ENCODE peak calls at places on chromosomes 4 and X, in ten cellular contexts. P is K562, E is transverse colon, Q is HCT116, L is stomach, J is sigmoid colon, I is prostate gland, V is suprapubic skin, U is HepG2, Z is GM23338. Y is an unnamed sample.

GRCh38 chr4:122602277-122603142 is 18.4 kb downstream of the IL21 start:
- DNase-seq in Z (peak; percentile 73), J (no peak), I (peak; percentile 8), U (peak; percentile 36), V (no peak), E (no peak), P (peak; percentile 20), Q (peak; percentile 49), L (no peak), Y (no peak)

GRCh38 chr4:187415227-187415626 is 580.3 kb upstream of the ZFP42 start:
- DNase-seq in J (no peak), Q (no peak), V (no peak), Z (no peak), I (no peak), L (no peak), P (no peak), E (no peak), U (no peak), Y (no peak)

GRCh38 chr4:83112239-83112638 is 2.3 kb downstream of the PLAC8 start:
- DNase-seq in J (no peak), U (peak; percentile 12), V (no peak), I (no peak), P (no peak), E (peak; percentile 21), Z (no peak), Q (no peak), L (no peak), Y (no peak)

GRCh38 chrX:19152762-19153161 is 30.5 kb upstream of the ADGRG2 start:
- DNase-seq in V (no peak), P (no peak), U (no peak), L (no peak), Q (no peak), E (no peak), I (no peak), Z (no peak), J (no peak), Y (no peak)

GRCh38 chrX:2385224-2385623 is 115.6 kb downstream of the DHRSX start:
- DNase-seq in Q (peak; percentile 69), U (no peak), L (no peak), E (no peak), Z (no peak), P (no peak), I (no peak), J (no peak), V (no peak), Y (no peak)

GRCh38 chr4:56099378-56099786 is 150.6 kb downstream of the CEP135 start:
- DNase-seq in E (no peak), P (no peak), Q (no peak), L (no peak), U (no peak), I (no peak), J (no peak), Z (no peak), V (no peak), Y (no peak)

GRCh38 chr4:4574052-4574451 is 32.2 kb upstream of the STX18 start:
- DNase-seq in U (no peak), Q (no peak), E (peak; percentile 16), J (no peak), I (no peak), L (no peak), Z (no peak), V (no peak), P (no peak), Y (no peak)

GRCh38 chr4:176443117-176443516 is 123.4 kb downstream of the SPCS3 start:
- DNase-seq in I (no peak), E (no peak), L (no peak), J (no peak), V (no peak), Z (no peak), P (no peak), U (no peak), Q (peak; percentile 56), Y (no peak)

GRCh38 chr4:120973207-120973606 is 50.7 kb upstream of the PRDM5 start:
- DNase-seq in E (no peak), U (no peak), L (no peak), V (no peak), P (no peak), I (no peak), Q (no peak), Z (no peak), J (no peak), Y (no peak)

GRCh38 chr4:29459926-29460325 is 1260.2 kb upstream of the PCDH7 start:
- DNase-seq in I (no peak), U (no peak), J (no peak), Q (no peak), E (no peak), Z (no peak), P (no peak), L (no peak), V (no peak), Y (no peak)

DNA sequence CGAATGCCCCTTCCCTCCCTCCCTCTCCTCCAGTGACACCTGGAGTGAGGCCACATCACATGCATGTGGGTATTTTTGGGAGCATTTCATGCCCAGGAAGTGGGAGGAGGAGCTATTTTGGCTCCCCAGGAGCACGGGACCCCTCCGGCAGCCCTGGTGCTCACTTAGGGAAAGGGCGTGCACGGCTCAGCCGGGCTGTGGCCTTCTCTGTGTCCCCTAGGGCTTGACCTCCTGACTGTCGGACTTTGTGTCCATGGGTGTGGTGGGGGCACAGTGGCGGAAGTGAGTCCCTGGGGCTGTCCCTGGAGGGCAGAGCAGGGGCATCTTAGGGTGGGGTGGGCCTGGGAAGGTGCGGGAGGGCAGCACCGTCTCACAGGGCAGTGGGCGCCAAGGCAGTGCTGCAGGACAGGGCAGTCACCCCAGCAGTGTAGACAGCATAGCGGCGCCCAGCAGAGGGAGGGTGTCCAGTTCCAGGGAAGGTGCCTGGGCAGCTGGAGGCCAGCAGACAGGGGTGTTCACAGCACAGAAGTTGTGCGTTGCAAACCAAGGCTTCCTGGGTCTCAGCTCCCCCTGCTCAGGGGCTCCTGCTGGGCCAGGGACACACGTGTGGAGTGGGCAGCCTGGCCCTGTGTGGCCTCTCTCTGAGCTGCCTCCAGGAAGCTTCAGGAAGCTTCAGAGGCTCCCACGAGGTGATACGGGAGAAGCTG is 5.0 kb upstream of the CPLX1 start:
- DNase-seq in Z (no peak), U (no peak), V (peak; percentile 44), L (no peak), J (peak; percentile 34), I (no peak), Q (no peak), P (no peak), E (no peak), Y (no peak)
- TF ChIP-seq POLR2AphosphoS5 in Z (no peak), U (no peak), V (no peak), L (no peak), J (no peak), I (no peak), Q (no peak), P (no peak), E (no peak), Y (no peak)

GRCh38 chr4:3077796-3078195 is 3.3 kb downstream of the HTT start:
- DNase-seq in V (no peak), J (no peak), E (no peak), I (no peak), Q (no peak), P (no peak), U (no peak), Z (no peak), L (no peak), Y (no peak)

GRCh38 chr4:3083732-3084131 is 9.3 kb downstream of the HTT start:
- DNase-seq in I (no peak), Z (no peak), P (no peak), U (no peak), V (no peak), J (no peak), Q (no peak), L (no peak), E (no peak), Y (no peak)

GRCh38 chr4:3075652-3075981 is 1.1 kb downstream of the HTT start:
- DNase-seq in P (no peak), J (no peak), Q (no peak), Z (no peak), E (no peak), U (no peak), L (no peak), I (no peak), V (no peak), Y (no peak)

GRCh38 chr4:3082915-3083515 is 8.5 kb downstream of the HTT start:
- DNase-seq in Q (no peak), J (no peak), I (no peak), Z (no peak), L (no peak), U (no peak), P (no peak), E (no peak), V (no peak), Y (no peak)

GRCh38 chr4:3079694-3080123 is 5.2 kb downstream of the HTT start:
- DNase-seq in L (no peak), E (no peak), I (no peak), J (no peak), Q (no peak), Z (no peak), V (no peak), P (no peak), U (no peak), Y (no peak)
- H3K4me3 ChIP-seq in L (no peak overlapping the region), E (no peak overlapping the region), I (no peak overlapping the region), J (no peak overlapping the region), Q (no peak overlapping the region), Z (no peak overlapping the region), V (no peak overlapping the region), P (no peak overlapping the region), U (no peak overlapping the region), Y (no peak overlapping the region)

GRCh38 chrX:154502098-154502497 is 11.7 kb upstream of the SLC10A3 start:
- DNase-seq in L (no peak), Q (no peak), I (no peak), U (no peak), E (no peak), P (no peak), J (no peak), Z (no peak), V (no peak), Y (no peak)

GRCh38 chrX:154505726-154506125 is 10.3 kb downstream of the FAM3A start:
- DNase-seq in J (no peak), Q (no peak), Z (no peak), U (no peak), E (no peak), I (no peak), V (no peak), P (no peak), L (no peak), Y (no peak)

GRCh38 chrX:154507673-154508072 is 8.4 kb downstream of the FAM3A start:
- DNase-seq in V (no peak), I (no peak), Q (no peak), J (no peak), L (no peak), Z (no peak), E (no peak), P (no peak), U (no peak), Y (no peak)

GRCh38 chrX:154506483-154507332 is 9.3 kb downstream of the FAM3A start:
- DNase-seq in Z (no peak), E (no peak), I (no peak), U (no peak), V (no peak), J (no peak), Q (no peak), P (no peak), L (no peak), Y (no peak)

GRCh38 chrX:154502989-154503388 is 12.6 kb upstream of the SLC10A3 start:
- DNase-seq in V (no peak), P (no peak), Q (no peak), E (no peak), I (no peak), J (no peak), Z (no peak), U (no peak), L (no peak), Y (no peak)
- TF ChIP-seq POLR2AphosphoS5 in V (no peak), P (no peak), Q (no peak), E (no peak), I (no peak), J (no peak), Z (no peak), U (no peak), L (no peak), Y (no peak)

GRCh38 chr4:150584198-150584593 is 2.2 kb downstream of the MAB21L2 start:
- DNase-seq in V (no peak), U (no peak), Q (no peak), L (no peak), J (no peak), E (no peak), P (no peak), I (no peak), Z (no peak), Y (no peak)
- H3K4me3 ChIP-seq in V (peak overlapping the region; percentile 36), U (no peak overlapping the region), Q (no peak overlapping the region), L (no peak overlapping the region), J (peak overlapping the region; percentile 83), E (peak overlapping the region; percentile 28), P (no peak overlapping the region), I (no peak overlapping the region), Z (peak overlapping the region; percentile 65), Y (no peak overlapping the region)

Y was measured in vagina.